ENCODE peak calls at places on chromosome 10, in five cellular contexts. D is mesendoderm, Y is M059J, U is DMS153, K is lower leg skin. B is an unnamed sample.

GRCh38 chr10:50393784-50394183 is 142.5 kb upstream of the ASAH2 start:
- DNase-seq in K (no peak), D (no peak), U (no peak), Y (peak), B (no peak)

GRCh38 chr10:95429639-95430038 is 131.5 kb downstream of the SORBS1 start:
- DNase-seq in K (no peak), D (no peak), U (no peak), Y (no peak), B (no peak)

GRCh38 chr10:112950714-112951348 is 784 bp downstream of the TCF7L2 start:
- DNase-seq in D (peak), K (peak), U (no peak), Y (peak), B (no peak)

GRCh38 chr10:124356706-124357582 is 61.8 kb downstream of the OAT start:
- DNase-seq in Y (peak), K (peak), U (no peak), D (no peak), B (no peak)

GRCh38 chr10:68496072-68496471 is 24.3 kb upstream of the DNA2 start:
- DNase-seq in Y (no peak), U (no peak), K (no peak), D (no peak), B (no peak)

GRCh38 chr10:3928078-3928477 is 143.1 kb upstream of the KLF6 start:
- DNase-seq in Y (no peak), K (no peak), D (no peak), U (no peak), B (no peak)

GRCh38 chr10:94630017-94630688 is 53.4 kb upstream of the CYP2C18 start:
- DNase-seq in Y (peak), D (peak), K (no peak), U (peak), B (no peak)

GRCh38 chr10:133476641-133476990 is 22.9 kb downstream of the SCART1 start:
- DNase-seq in Y (no peak), U (no peak), K (no peak), D (no peak), B (no peak)

GRCh38 chr10:26887611-26888215 is 27.0 kb upstream of the ABI1 start:
- DNase-seq in K (no peak), Y (peak), D (no peak), U (no peak), B (no peak)

GRCh38 chr10:69851306-69851705 is 49.6 kb downstream of the COL13A1 start:
- DNase-seq in D (no peak), K (no peak), U (no peak), Y (peak), B (no peak)

GRCh38 chr10:71963756-71964668 is at the start of gene CHST3:
- DNase-seq in U (no peak), Y (peak), D (peak), K (peak), B (no peak)

GRCh38 chr10:97020452-97021400 is 165.0 kb downstream of the SLIT1 start:
- DNase-seq in K (no peak), U (no peak), D (no peak), Y (no peak), B (no peak)

GRCh38 chr10:112716924-112717348 is 233.1 kb upstream of the TCF7L2 start:
- DNase-seq in D (peak), U (no peak), Y (peak), K (no peak), B (peak)

GRCh38 chr10:118234654-118235053 is 107.5 kb downstream of the FAM204A start:
- DNase-seq in Y (no peak), K (no peak), U (no peak), D (no peak), B (no peak)

GRCh38 chr10:103761075-103761920 is 94.1 kb downstream of the SH3PXD2A start:
- DNase-seq in U (peak), D (no peak), Y (no peak), K (no peak), B (no peak)

GRCh38 chr10:6103591-6103990 is 14.8 kb downstream of the RBM17 start:
- DNase-seq in K (no peak), D (no peak), U (no peak), Y (no peak), B (no peak)

GRCh38 chr10:48466611-48467240 is 138.1 kb downstream of the ARHGAP22 start:
- DNase-seq in Y (no peak), K (peak), D (peak), U (no peak), B (no peak)

GRCh38 chr10:93851169-93851568 is 42.6 kb upstream of the SLC35G1 start:
- DNase-seq in K (no peak), Y (no peak), D (no peak), U (no peak), B (no peak)

GRCh38 chr10:69250041-69250440 is 28.3 kb upstream of the HK1 start:
- DNase-seq in D (no peak), U (no peak), K (peak), Y (no peak), B (no peak)

GRCh38 chr10:133325761-133326463 is 10.8 kb downstream of the CALY start:
- DNase-seq in K (no peak), U (no peak), D (no peak), Y (no peak), B (no peak)

B was measured in pulmonary artery endothelial cell.